ENCODE peak calls at places on chromosomes 5 and 9, in six cellular contexts. One of them, this sample, is unnamed.

GRCh38 chr5:36948041-36948440 is 71.5 kb downstream of the NIPBL start:
- DNase-seq in Daoy: no peak
- DNase-seq in ELF-1: no peak
- DNase-seq in ecto neural progenitor cell: no peak
- DNase-seq in GM06990: no peak
- DNase-seq in mesothelial cell of epicardium: no peak
- DNase-seq in this sample: no peak

GRCh38 chr9:76921161-76921560 is 15.2 kb upstream of the PRUNE2 start:
- DNase-seq in GM06990: no peak
- DNase-seq in Daoy: no peak
- DNase-seq in ecto neural progenitor cell: no peak
- DNase-seq in mesothelial cell of epicardium: no peak
- DNase-seq in ELF-1: no peak
- DNase-seq in this sample: no peak

GRCh38 chr5:123937230-123937629 is 425.3 kb downstream of the CSNK1G3 start:
- DNase-seq in Daoy: peak; percentile 75
- DNase-seq in ELF-1: peak; percentile 70
- DNase-seq in mesothelial cell of epicardium: no peak
- DNase-seq in ecto neural progenitor cell: peak; percentile 49
- DNase-seq in GM06990: peak; percentile 15
- DNase-seq in this sample: no peak

GRCh38 chr5:157004893-157005551 is 42.0 kb upstream of the TIMD4 start:
- DNase-seq in ELF-1: no peak
- DNase-seq in mesothelial cell of epicardium: no peak
- DNase-seq in Daoy: peak; percentile 25
- DNase-seq in GM06990: no peak
- DNase-seq in ecto neural progenitor cell: no peak
- DNase-seq in this sample: no peak

GRCh38 chr5:138275379-138275782 is 960 bp upstream of the GFRA3 start:
- DNase-seq in mesothelial cell of epicardium: no peak
- DNase-seq in Daoy: peak; percentile 26
- DNase-seq in ELF-1: no peak
- DNase-seq in GM06990: no peak
- DNase-seq in ecto neural progenitor cell: no peak
- DNase-seq in this sample: no peak

GRCh38 chr5:154740483-154740882 is 14.7 kb upstream of the LARP1 start:
- DNase-seq in ELF-1: no peak
- DNase-seq in ecto neural progenitor cell: no peak
- DNase-seq in mesothelial cell of epicardium: no peak
- DNase-seq in Daoy: no peak
- DNase-seq in GM06990: no peak
- DNase-seq in this sample: no peak

GRCh38 chr9:33320568-33321261 is 30.4 kb downstream of the NFX1 start:
- DNase-seq in mesothelial cell of epicardium: no peak
- DNase-seq in ecto neural progenitor cell: no peak
- DNase-seq in GM06990: no peak
- DNase-seq in ELF-1: no peak
- DNase-seq in Daoy: peak; percentile 89
- DNase-seq in this sample: no peak

GRCh38 chr5:65394078-65394477 is 87.6 kb downstream of the ADAMTS6 start:
- DNase-seq in ELF-1: peak; percentile 14
- DNase-seq in GM06990: no peak
- DNase-seq in Daoy: no peak
- DNase-seq in mesothelial cell of epicardium: no peak
- DNase-seq in ecto neural progenitor cell: no peak
- DNase-seq in this sample: no peak

GRCh38 chr9:86303316-86303975 is 21.1 kb upstream of the ISCA1 start:
- DNase-seq in ELF-1: peak; percentile 15
- DNase-seq in mesothelial cell of epicardium: no peak
- DNase-seq in Daoy: no peak
- DNase-seq in ecto neural progenitor cell: no peak
- DNase-seq in GM06990: no peak
- DNase-seq in this sample: no peak

GRCh38 chr5:144183254-144183889 is 12.7 kb downstream of the KCTD16 start:
- DNase-seq in ELF-1: no peak
- DNase-seq in ecto neural progenitor cell: no peak
- DNase-seq in GM06990: no peak
- DNase-seq in mesothelial cell of epicardium: no peak
- DNase-seq in Daoy: no peak
- DNase-seq in this sample: no peak

GRCh38 chr5:90438100-90438499 is 28.5 kb upstream of the CETN3 start:
- DNase-seq in GM06990: no peak
- DNase-seq in mesothelial cell of epicardium: no peak
- DNase-seq in ELF-1: no peak
- DNase-seq in Daoy: no peak
- DNase-seq in ecto neural progenitor cell: no peak
- DNase-seq in this sample: no peak

GRCh38 chr5:57097526-57097925 is 76.3 kb upstream of the GPBP1 start:
- DNase-seq in Daoy: no peak
- DNase-seq in ELF-1: no peak
- DNase-seq in GM06990: no peak
- DNase-seq in ecto neural progenitor cell: no peak
- DNase-seq in mesothelial cell of epicardium: no peak
- DNase-seq in this sample: no peak

GRCh38 chr9:133658442-133659431 is 22.6 kb downstream of the DBH start:
- DNase-seq in ecto neural progenitor cell: peak; percentile 71
- DNase-seq in mesothelial cell of epicardium: no peak
- DNase-seq in GM06990: no peak
- DNase-seq in ELF-1: peak; percentile 52
- DNase-seq in Daoy: peak; percentile 79
- DNase-seq in this sample: no peak

GRCh38 chr9:87518702-87519335 is 21.2 kb downstream of the DAPK1 start:
- DNase-seq in ecto neural progenitor cell: no peak
- DNase-seq in ELF-1: no peak
- DNase-seq in Daoy: no peak
- DNase-seq in mesothelial cell of epicardium: no peak
- DNase-seq in GM06990: no peak
- DNase-seq in this sample: no peak

GRCh38 chr5:114311943-114312342 is 49.9 kb upstream of the KCNN2 start:
- DNase-seq in GM06990: no peak
- DNase-seq in Daoy: no peak
- DNase-seq in ecto neural progenitor cell: no peak
- DNase-seq in ELF-1: peak; percentile 55
- DNase-seq in mesothelial cell of epicardium: no peak
- DNase-seq in this sample: no peak

GRCh38 chr5:135127604-135128240 is 93.7 kb upstream of the PITX1 start:
- DNase-seq in mesothelial cell of epicardium: no peak
- DNase-seq in ELF-1: peak; percentile 30
- DNase-seq in Daoy: peak; percentile 92
- DNase-seq in ecto neural progenitor cell: no peak
- DNase-seq in GM06990: no peak
- DNase-seq in this sample: no peak

GRCh38 chr9:123687246-123687721 is 242.6 kb downstream of the DENND1A start:
- DNase-seq in GM06990: no peak
- DNase-seq in ELF-1: no peak
- DNase-seq in mesothelial cell of epicardium: no peak
- DNase-seq in Daoy: peak; percentile 35
- DNase-seq in ecto neural progenitor cell: no peak
- DNase-seq in this sample: no peak

GRCh38 chr9:77922587-77922986 is 109.0 kb downstream of the GNAQ start:
- DNase-seq in ELF-1: no peak
- DNase-seq in ecto neural progenitor cell: no peak
- DNase-seq in GM06990: no peak
- DNase-seq in Daoy: no peak
- DNase-seq in mesothelial cell of epicardium: no peak
- DNase-seq in this sample: no peak

GRCh38 chr5:163504091-163504931 is 1.1 kb upstream of the MAT2B start:
- DNase-seq in Daoy: peak; percentile 71
- DNase-seq in GM06990: peak; percentile 35
- DNase-seq in mesothelial cell of epicardium: no peak
- DNase-seq in ELF-1: peak; percentile 78
- DNase-seq in ecto neural progenitor cell: no peak
- DNase-seq in this sample: no peak

GRCh38 chr5:116982035-116982434 is 407.4 kb upstream of the SEMA6A start:
- DNase-seq in mesothelial cell of epicardium: no peak
- DNase-seq in GM06990: no peak
- DNase-seq in ELF-1: no peak
- DNase-seq in ecto neural progenitor cell: no peak
- DNase-seq in Daoy: no peak
- DNase-seq in this sample: no peak

GRCh38 chr5:68325065-68325580 is 109.6 kb downstream of the PIK3R1 start:
- DNase-seq in GM06990: no peak
- DNase-seq in ELF-1: no peak
- DNase-seq in ecto neural progenitor cell: no peak
- DNase-seq in Daoy: no peak
- DNase-seq in mesothelial cell of epicardium: no peak
- DNase-seq in this sample: no peak

GRCh38 chr5:180313677-180314076 is 21.8 kb upstream of the MAPK9 start:
- DNase-seq in Daoy: no peak
- DNase-seq in GM06990: peak; percentile 60
- DNase-seq in ELF-1: no peak
- DNase-seq in ecto neural progenitor cell: no peak
- DNase-seq in mesothelial cell of epicardium: no peak
- DNase-seq in this sample: no peak

GRCh38 chr5:635321-636055 is 23.3 kb downstream of the CEP72 start:
- DNase-seq in GM06990: no peak
- DNase-seq in mesothelial cell of epicardium: no peak
- DNase-seq in Daoy: no peak
- DNase-seq in ELF-1: peak; percentile 62
- DNase-seq in ecto neural progenitor cell: no peak
- DNase-seq in this sample: no peak

GRCh38 chr9:129769582-129770107 is 16.8 kb upstream of the PTGES start:
- DNase-seq in ELF-1: no peak
- DNase-seq in ecto neural progenitor cell: no peak
- DNase-seq in Daoy: no peak
- DNase-seq in GM06990: no peak
- DNase-seq in mesothelial cell of epicardium: no peak
- DNase-seq in this sample: no peak

GRCh38 chr9:99004717-99005460 is 61.2 kb downstream of the COL15A1 start:
- DNase-seq in Daoy: no peak
- DNase-seq in ELF-1: no peak
- DNase-seq in mesothelial cell of epicardium: no peak
- DNase-seq in GM06990: no peak
- DNase-seq in ecto neural progenitor cell: peak; percentile 36
- DNase-seq in this sample: peak; percentile 58